ENCODE peak calls at places on chromosome 3, in nine cellular contexts. F is OCI-LY7, R is PC-3, C is GM23248, V is GM23338, U is neural progenitor cell, W is HCT116, I is hepatocyte, P is SK-N-SH. T is an unnamed sample.

GRCh38 chr3:13420051-13420816 is at the start of gene NUP210:
- DNase-seq in F (peak), R (peak), C (no peak), V (peak), U (peak), W (no peak), I (peak), P (peak), T (peak)

GRCh38 chr3:164679245-164679644 is 399.1 kb downstream of the SI start:
- DNase-seq in F (no peak), R (no peak), C (no peak), V (no peak), U (no peak), W (no peak), I (peak), P (no peak), T (no peak)

GRCh38 chr3:52172262-52172757 is 18.1 kb upstream of the POC1A start:
- DNase-seq in F (no peak), R (no peak), C (no peak), V (no peak), U (no peak), W (no peak), I (no peak), P (no peak), T (no peak)

GRCh38 chr3:46334911-46335478 is 18.9 kb upstream of the CCR2 start:
- DNase-seq in F (no peak), R (peak), C (peak), V (no peak), U (no peak), W (no peak), I (peak), P (no peak), T (peak)

GRCh38 chr3:47324278-47324865 is 41.6 kb downstream of the KLHL18 start:
- DNase-seq in F (peak), R (peak), C (peak), V (peak), U (peak), W (peak), I (peak), P (peak), T (peak)

GRCh38 chr3:4981688-4982494 is 2.7 kb downstream of the BHLHE40 start:
- DNase-seq in F (no peak), R (peak), C (peak), V (peak), U (no peak), W (no peak), I (peak), P (no peak), T (no peak)

GRCh38 chr3:139093840-139094239 is 49.1 kb upstream of the PRR23C start:
- DNase-seq in F (no peak), R (no peak), C (no peak), V (no peak), U (no peak), W (no peak), I (no peak), P (no peak), T (no peak)

GRCh38 chr3:67947808-67948508 is 293.5 kb upstream of the SUCLG2 start:
- DNase-seq in F (peak), R (peak), C (no peak), V (peak), U (peak), W (no peak), I (peak), P (no peak), T (peak)

GRCh38 chr3:64399205-64399800 is 174.0 kb upstream of the PRICKLE2 start:
- DNase-seq in F (peak), R (peak), C (peak), V (peak), U (peak), W (peak), I (peak), P (peak), T (peak)

GRCh38 chr3:141231923-141232861 is 567 bp downstream of the PXYLP1 start:
- DNase-seq in F (no peak), R (peak), C (peak), V (peak), U (peak), W (no peak), I (peak), P (peak), T (peak)

GRCh38 chr3:38597502-38598060 is 51.9 kb downstream of the SCN5A start:
- DNase-seq in F (no peak), R (no peak), C (no peak), V (no peak), U (no peak), W (no peak), I (no peak), P (no peak), T (no peak)

GRCh38 chr3:34782876-34783275 is 856.4 kb upstream of the ARPP21 start:
- DNase-seq in F (no peak), R (no peak), C (no peak), V (no peak), U (no peak), W (no peak), I (no peak), P (no peak), T (no peak)

GRCh38 chr3:155323063-155323666 is 29.7 kb upstream of the STRIT1 start:
- DNase-seq in F (peak), R (peak), C (peak), V (peak), U (peak), W (peak), I (peak), P (peak), T (peak)

GRCh38 chr3:149085828-149086231 is 503 bp downstream of the HLTF start:
- DNase-seq in F (peak), R (peak), C (peak), V (peak), U (peak), W (no peak), I (peak), P (no peak), T (peak)

GRCh38 chr3:149080699-149081091 is 5.6 kb downstream of the HLTF start:
- DNase-seq in F (no peak), R (peak), C (peak), V (no peak), U (no peak), W (no peak), I (no peak), P (no peak), T (no peak)

GRCh38 chr3:149081772-149082171 is 4.6 kb downstream of the HLTF start:
- DNase-seq in F (no peak), R (no peak), C (no peak), V (no peak), U (no peak), W (no peak), I (no peak), P (no peak), T (no peak)

GRCh38 chr3:149077638-149078037 is 8.7 kb downstream of the HLTF start:
- DNase-seq in F (no peak), R (no peak), C (no peak), V (peak), U (no peak), W (no peak), I (peak), P (no peak), T (no peak)

DNA sequence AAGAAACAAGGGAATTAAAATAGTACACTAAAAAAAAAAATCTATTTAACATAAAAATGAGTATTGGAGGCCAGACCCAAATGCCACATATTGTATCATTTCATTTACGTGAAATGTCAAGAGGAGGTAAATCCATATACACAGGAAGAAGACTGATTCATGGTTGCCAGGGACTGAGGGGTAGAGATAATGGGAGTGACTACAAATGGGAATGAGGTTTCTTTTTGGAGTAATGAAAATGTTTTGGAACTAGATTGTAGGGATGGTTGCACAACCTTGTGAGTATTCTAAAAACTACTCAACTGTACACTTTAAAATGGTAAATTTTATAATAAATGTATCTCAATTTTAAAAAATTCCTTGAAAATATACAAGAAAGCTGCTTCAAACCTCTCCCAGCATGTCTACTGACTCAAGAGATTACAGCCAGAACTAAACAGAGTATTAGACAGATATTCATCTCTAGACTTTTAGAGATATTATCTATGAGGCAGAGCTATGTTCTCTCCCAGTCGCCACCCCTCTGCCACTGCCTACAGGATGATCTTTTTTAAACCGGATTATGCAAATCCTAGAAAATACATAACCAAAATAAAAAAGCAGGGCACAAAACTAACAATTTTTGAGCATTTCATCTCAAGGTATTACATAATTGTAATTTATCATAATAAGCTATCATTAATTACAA is 6.2 kb downstream of the HLTF start:
- DNase-seq in F (no peak), R (no peak), C (peak), V (no peak), U (no peak), W (no peak), I (no peak), P (peak), T (no peak)
- TF ChIP-seq EZH2phosphoT487 in F (no peak), R (no peak), C (no peak), V (no peak), U (no peak), W (no peak), I (no peak), P (no peak), T (no peak)

GRCh38 chr3:131901686-131902085 is 133.1 kb downstream of the CPNE4 start:
- DNase-seq in F (no peak), R (no peak), C (peak), V (no peak), U (no peak), W (no peak), I (no peak), P (no peak), T (no peak)
- H3K4me2 ChIP-seq in F (no peak), R (no peak), C (no peak), V (no peak), U (no peak), W (no peak), I (no peak), P (no peak), T (no peak)

DNA sequence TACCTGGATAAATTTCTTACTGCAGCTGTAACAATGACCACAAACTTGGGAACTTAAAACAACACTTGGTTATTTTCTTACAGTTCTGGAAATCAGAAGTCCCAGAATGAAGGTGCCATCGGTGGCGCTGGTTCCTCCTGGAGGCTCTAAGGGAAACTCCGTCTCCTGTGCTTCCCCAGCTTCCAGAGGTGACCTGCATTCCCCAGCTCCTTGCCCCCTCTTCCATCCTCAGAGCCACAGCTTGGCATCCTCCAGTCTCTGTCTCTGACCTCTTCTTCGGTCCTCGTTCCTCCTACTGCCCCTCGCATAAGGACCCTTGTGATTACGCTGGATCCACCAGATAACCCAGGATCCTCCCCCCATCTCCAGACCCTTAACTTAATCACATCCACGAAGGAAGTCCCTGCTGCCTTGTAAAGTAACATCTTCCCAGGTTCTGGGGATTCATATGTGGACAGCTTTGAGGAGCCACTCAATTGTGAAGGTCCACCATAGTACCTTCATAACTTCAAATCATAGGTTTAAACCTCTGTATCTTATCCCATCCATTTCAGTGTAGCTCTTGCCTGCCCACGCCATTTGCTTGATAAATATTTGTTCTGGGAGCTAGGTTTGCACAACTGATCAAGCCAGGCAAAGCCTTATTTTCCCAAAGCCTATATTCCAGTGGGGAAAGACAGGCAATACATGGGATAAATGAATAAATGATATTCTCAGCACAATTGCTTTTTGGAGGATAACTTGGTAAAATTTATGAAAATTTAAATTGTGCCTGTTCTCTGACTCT is 34.8 kb downstream of the KLF15 start:
- DNase-seq in F (no peak), R (no peak), C (no peak), V (no peak), U (no peak), W (no peak), I (no peak), P (no peak), T (no peak)
- TF ChIP-seq EZH2phosphoT487 in F (no peak), R (no peak), C (no peak), V (no peak), U (no peak), W (no peak), I (no peak), P (no peak), T (no peak)

GRCh38 chr3:172133830-172134229 is 94.5 kb downstream of the FNDC3B start:
- DNase-seq in F (no peak), R (no peak), C (no peak), V (no peak), U (no peak), W (no peak), I (no peak), P (no peak), T (no peak)

GRCh38 chr3:172134352-172134751 is 95.0 kb downstream of the FNDC3B start:
- DNase-seq in F (no peak), R (no peak), C (no peak), V (no peak), U (no peak), W (no peak), I (no peak), P (no peak), T (peak)

GRCh38 chr3:172131746-172132145 is 92.4 kb downstream of the FNDC3B start:
- DNase-seq in F (no peak), R (no peak), C (no peak), V (no peak), U (no peak), W (no peak), I (no peak), P (no peak), T (no peak)

GRCh38 chr3:172132159-172132586 is 92.8 kb downstream of the FNDC3B start:
- DNase-seq in F (no peak), R (no peak), C (no peak), V (no peak), U (no peak), W (no peak), I (no peak), P (no peak), T (no peak)

GRCh38 chr3:172132721-172133311 is 93.4 kb downstream of the FNDC3B start:
- DNase-seq in F (no peak), R (no peak), C (no peak), V (no peak), U (no peak), W (no peak), I (no peak), P (no peak), T (no peak)
- H3K4me2 ChIP-seq in F (no peak), R (no peak), C (no peak), V (no peak), U (no peak), W (no peak), I (no peak), P (no peak), T (no peak)

GRCh38 chr3:127194601-127195187 is 1.8 kb downstream of the PRR23E start:
- DNase-seq in F (no peak), R (no peak), C (no peak), V (no peak), U (no peak), W (no peak), I (no peak), P (no peak), T (no peak)
- TF ChIP-seq EZH2phosphoT487 in F (no peak), R (no peak), C (no peak), V (no peak), U (no peak), W (no peak), I (no peak), P (no peak), T (no peak)

GRCh38 chr3:159773706-159774105 is 214.9 kb upstream of the IL12A start:
- DNase-seq in F (no peak), R (no peak), C (no peak), V (no peak), U (no peak), W (no peak), I (no peak), P (no peak), T (no peak)

GRCh38 chr3:159775372-159775961 is 213.2 kb upstream of the IL12A start:
- DNase-seq in F (no peak), R (no peak), C (peak), V (peak), U (peak), W (no peak), I (no peak), P (peak), T (no peak)

GRCh38 chr3:159771865-159772611 is 216.6 kb upstream of the IL12A start:
- DNase-seq in F (no peak), R (peak), C (no peak), V (no peak), U (no peak), W (no peak), I (no peak), P (no peak), T (no peak)

GRCh38 chr3:159779883-159780282 is 208.8 kb upstream of the IL12A start:
- DNase-seq in F (no peak), R (peak), C (peak), V (no peak), U (no peak), W (no peak), I (no peak), P (no peak), T (no peak)

GRCh38 chr3:159776779-159777178 is 211.9 kb upstream of the IL12A start:
- DNase-seq in F (no peak), R (no peak), C (peak), V (no peak), U (no peak), W (no peak), I (no peak), P (no peak), T (no peak)
- H3K4me2 ChIP-seq in F (no peak), R (no peak), C (no peak), V (no peak), U (no peak), W (no peak), I (no peak), P (no peak), T (no peak)

GRCh38 chr3:32457971-32458471 is 44.6 kb downstream of the CMTM6 start:
- DNase-seq in F (peak), R (no peak), C (no peak), V (no peak), U (no peak), W (no peak), I (no peak), P (no peak), T (no peak)
- TF ChIP-seq EZH2phosphoT487 in F (no peak), R (no peak), C (no peak), V (no peak), U (no peak), W (no peak), I (no peak), P (no peak), T (no peak)

GRCh38 chr3:177194319-177194718 is 3.0 kb downstream of the TBL1XR1 start:
- DNase-seq in F (no peak), R (no peak), C (no peak), V (no peak), U (no peak), W (no peak), I (no peak), P (no peak), T (no peak)

GRCh38 chr3:177195242-177195940 is 1.9 kb downstream of the TBL1XR1 start:
- DNase-seq in F (peak), R (peak), C (peak), V (peak), U (peak), W (no peak), I (peak), P (peak), T (peak)

GRCh38 chr3:177193706-177194268 is 3.5 kb downstream of the TBL1XR1 start:
- DNase-seq in F (no peak), R (no peak), C (no peak), V (no peak), U (no peak), W (no peak), I (no peak), P (no peak), T (no peak)

GRCh38 chr3:177190701-177191100 is 6.6 kb downstream of the TBL1XR1 start:
- DNase-seq in F (no peak), R (no peak), C (peak), V (no peak), U (no peak), W (no peak), I (no peak), P (no peak), T (no peak)

GRCh38 chr3:177191108-177191779 is 6.0 kb downstream of the TBL1XR1 start:
- DNase-seq in F (peak), R (no peak), C (no peak), V (no peak), U (no peak), W (no peak), I (no peak), P (no peak), T (no peak)
- H3K4me2 ChIP-seq in F (peak), R (no peak), C (peak), V (peak), U (peak), W (no peak), I (peak), P (no peak), T (peak)